ENCODE peak calls at places on chromosomes 2 and 18, in eight cellular contexts. One of them, this sample, is unnamed.

GRCh38 chr2:232525796-232526195 is at the start of gene CHRND:
- DNase-seq in activated CD8-positive, alpha-beta memory T cell treated with anti-CD3 and anti-CD28 coated beads for 4 hours: no peak
- DNase-seq in CD4-positive, alpha-beta T cell: no peak
- DNase-seq in A172: no peak
- DNase-seq in IMR-90: no peak
- DNase-seq in EL: no peak
- DNase-seq in AML-193: no peak
- DNase-seq in fibroblast of lung: no peak
- DNase-seq in this sample: no peak

GRCh38 chr2:239715606-239716005 is 309.5 kb downstream of the NDUFA10 start:
- DNase-seq in EL: no peak
- DNase-seq in CD4-positive, alpha-beta T cell: no peak
- DNase-seq in activated CD8-positive, alpha-beta memory T cell treated with anti-CD3 and anti-CD28 coated beads for 4 hours: no peak
- DNase-seq in IMR-90: no peak
- DNase-seq in fibroblast of lung: no peak
- DNase-seq in A172: no peak
- DNase-seq in AML-193: no peak
- DNase-seq in this sample: no peak

GRCh38 chr2:236081171-236081570 is 87.0 kb downstream of the GBX2 start:
- DNase-seq in EL: no peak
- DNase-seq in AML-193: no peak
- DNase-seq in fibroblast of lung: peak
- DNase-seq in activated CD8-positive, alpha-beta memory T cell treated with anti-CD3 and anti-CD28 coated beads for 4 hours: no peak
- DNase-seq in A172: peak
- DNase-seq in CD4-positive, alpha-beta T cell: no peak
- DNase-seq in IMR-90: no peak
- DNase-seq in this sample: no peak

GRCh38 chr2:121648611-121649401 is 456 bp downstream of the CLASP1 start:
- DNase-seq in activated CD8-positive, alpha-beta memory T cell treated with anti-CD3 and anti-CD28 coated beads for 4 hours: peak
- DNase-seq in AML-193: peak
- DNase-seq in IMR-90: peak
- DNase-seq in EL: peak
- DNase-seq in fibroblast of lung: peak
- DNase-seq in CD4-positive, alpha-beta T cell: peak
- DNase-seq in A172: peak
- DNase-seq in this sample: peak

GRCh38 chr2:178301595-178302324 is 107.4 kb downstream of the OSBPL6 start:
- DNase-seq in IMR-90: no peak
- DNase-seq in EL: no peak
- DNase-seq in AML-193: no peak
- DNase-seq in activated CD8-positive, alpha-beta memory T cell treated with anti-CD3 and anti-CD28 coated beads for 4 hours: no peak
- DNase-seq in fibroblast of lung: no peak
- DNase-seq in CD4-positive, alpha-beta T cell: no peak
- DNase-seq in A172: no peak
- DNase-seq in this sample: no peak

GRCh38 chr2:18762667-18763066 is 173.3 kb upstream of the NT5C1B start:
- DNase-seq in CD4-positive, alpha-beta T cell: no peak
- DNase-seq in EL: no peak
- DNase-seq in A172: no peak
- DNase-seq in IMR-90: peak
- DNase-seq in activated CD8-positive, alpha-beta memory T cell treated with anti-CD3 and anti-CD28 coated beads for 4 hours: no peak
- DNase-seq in AML-193: no peak
- DNase-seq in fibroblast of lung: peak
- DNase-seq in this sample: no peak

GRCh38 chr2:240509667-240510512 is 47.9 kb downstream of the ANKMY1 start:
- DNase-seq in CD4-positive, alpha-beta T cell: no peak
- DNase-seq in fibroblast of lung: no peak
- DNase-seq in activated CD8-positive, alpha-beta memory T cell treated with anti-CD3 and anti-CD28 coated beads for 4 hours: no peak
- DNase-seq in A172: no peak
- DNase-seq in AML-193: no peak
- DNase-seq in IMR-90: no peak
- DNase-seq in EL: no peak
- DNase-seq in this sample: no peak

GRCh38 chr2:174336403-174337336 is 1.9 kb downstream of the SP9 start:
- DNase-seq in AML-193: no peak
- DNase-seq in activated CD8-positive, alpha-beta memory T cell treated with anti-CD3 and anti-CD28 coated beads for 4 hours: no peak
- DNase-seq in EL: peak
- DNase-seq in A172: no peak
- DNase-seq in fibroblast of lung: no peak
- DNase-seq in CD4-positive, alpha-beta T cell: no peak
- DNase-seq in IMR-90: no peak
- DNase-seq in this sample: peak

GRCh38 chr2:119218478-119219064 is 5.1 kb upstream of the STEAP3 start:
- DNase-seq in EL: peak
- DNase-seq in A172: peak
- DNase-seq in CD4-positive, alpha-beta T cell: no peak
- DNase-seq in fibroblast of lung: peak
- DNase-seq in AML-193: no peak
- DNase-seq in IMR-90: peak
- DNase-seq in activated CD8-positive, alpha-beta memory T cell treated with anti-CD3 and anti-CD28 coated beads for 4 hours: no peak
- DNase-seq in this sample: no peak

GRCh38 chr2:37616674-37616999 is 54.8 kb downstream of the CDC42EP3 start:
- DNase-seq in activated CD8-positive, alpha-beta memory T cell treated with anti-CD3 and anti-CD28 coated beads for 4 hours: no peak
- DNase-seq in AML-193: no peak
- DNase-seq in CD4-positive, alpha-beta T cell: no peak
- DNase-seq in IMR-90: peak
- DNase-seq in fibroblast of lung: peak
- DNase-seq in EL: no peak
- DNase-seq in A172: peak
- DNase-seq in this sample: no peak

GRCh38 chr2:12882393-12882792 is 165.7 kb downstream of the TRIB2 start:
- DNase-seq in activated CD8-positive, alpha-beta memory T cell treated with anti-CD3 and anti-CD28 coated beads for 4 hours: no peak
- DNase-seq in fibroblast of lung: no peak
- DNase-seq in A172: no peak
- DNase-seq in IMR-90: no peak
- DNase-seq in CD4-positive, alpha-beta T cell: no peak
- DNase-seq in AML-193: no peak
- DNase-seq in EL: no peak
- DNase-seq in this sample: no peak

GRCh38 chr2:21779786-21780185 is 656.0 kb downstream of the TDRD15 start:
- DNase-seq in A172: no peak
- DNase-seq in CD4-positive, alpha-beta T cell: no peak
- DNase-seq in activated CD8-positive, alpha-beta memory T cell treated with anti-CD3 and anti-CD28 coated beads for 4 hours: no peak
- DNase-seq in EL: peak
- DNase-seq in fibroblast of lung: no peak
- DNase-seq in AML-193: no peak
- DNase-seq in IMR-90: peak
- DNase-seq in this sample: no peak

GRCh38 chr2:1727796-1728474 is 16.4 kb downstream of the PXDN start:
- DNase-seq in AML-193: no peak
- DNase-seq in fibroblast of lung: no peak
- DNase-seq in A172: no peak
- DNase-seq in activated CD8-positive, alpha-beta memory T cell treated with anti-CD3 and anti-CD28 coated beads for 4 hours: no peak
- DNase-seq in CD4-positive, alpha-beta T cell: no peak
- DNase-seq in IMR-90: no peak
- DNase-seq in EL: no peak
- DNase-seq in this sample: no peak

GRCh38 chr2:86468162-86469033 is 27.2 kb downstream of the KDM3A start:
- DNase-seq in CD4-positive, alpha-beta T cell: no peak
- DNase-seq in IMR-90: no peak
- DNase-seq in AML-193: no peak
- DNase-seq in fibroblast of lung: no peak
- DNase-seq in A172: no peak
- DNase-seq in activated CD8-positive, alpha-beta memory T cell treated with anti-CD3 and anti-CD28 coated beads for 4 hours: no peak
- DNase-seq in EL: no peak
- DNase-seq in this sample: no peak

GRCh38 chr2:74424139-74424992 is 2.8 kb downstream of the WDR54 start:
- DNase-seq in CD4-positive, alpha-beta T cell: no peak
- DNase-seq in AML-193: no peak
- DNase-seq in EL: no peak
- DNase-seq in fibroblast of lung: no peak
- DNase-seq in activated CD8-positive, alpha-beta memory T cell treated with anti-CD3 and anti-CD28 coated beads for 4 hours: no peak
- DNase-seq in A172: no peak
- DNase-seq in IMR-90: no peak
- DNase-seq in this sample: no peak

GRCh38 chr2:139142252-139142651 is 362.1 kb upstream of the NXPH2 start:
- DNase-seq in EL: no peak
- DNase-seq in CD4-positive, alpha-beta T cell: no peak
- DNase-seq in A172: peak
- DNase-seq in fibroblast of lung: peak
- DNase-seq in activated CD8-positive, alpha-beta memory T cell treated with anti-CD3 and anti-CD28 coated beads for 4 hours: no peak
- DNase-seq in IMR-90: peak
- DNase-seq in AML-193: no peak
- DNase-seq in this sample: no peak

GRCh38 chr2:1321297-1321696 is 92.0 kb upstream of the TPO start:
- DNase-seq in A172: no peak
- DNase-seq in EL: no peak
- DNase-seq in fibroblast of lung: no peak
- DNase-seq in IMR-90: no peak
- DNase-seq in AML-193: no peak
- DNase-seq in activated CD8-positive, alpha-beta memory T cell treated with anti-CD3 and anti-CD28 coated beads for 4 hours: no peak
- DNase-seq in CD4-positive, alpha-beta T cell: no peak
- DNase-seq in this sample: no peak

GRCh38 chr18:57811477-57812125 is 8.5 kb upstream of the ATP8B1 start:
- DNase-seq in A172: no peak
- DNase-seq in AML-193: no peak
- DNase-seq in fibroblast of lung: peak
- DNase-seq in CD4-positive, alpha-beta T cell: no peak
- DNase-seq in EL: peak
- DNase-seq in IMR-90: peak
- DNase-seq in activated CD8-positive, alpha-beta memory T cell treated with anti-CD3 and anti-CD28 coated beads for 4 hours: no peak
- DNase-seq in this sample: no peak

GRCh38 chr2:187783446-187783845 is 229.2 kb upstream of the TFPI start:
- DNase-seq in EL: peak
- DNase-seq in A172: no peak
- DNase-seq in CD4-positive, alpha-beta T cell: no peak
- DNase-seq in AML-193: no peak
- DNase-seq in fibroblast of lung: no peak
- DNase-seq in activated CD8-positive, alpha-beta memory T cell treated with anti-CD3 and anti-CD28 coated beads for 4 hours: no peak
- DNase-seq in IMR-90: no peak
- DNase-seq in this sample: no peak

GRCh38 chr2:15800489-15801329 is 139.6 kb upstream of the MYCN start:
- DNase-seq in CD4-positive, alpha-beta T cell: no peak
- DNase-seq in activated CD8-positive, alpha-beta memory T cell treated with anti-CD3 and anti-CD28 coated beads for 4 hours: no peak
- DNase-seq in fibroblast of lung: no peak
- DNase-seq in EL: no peak
- DNase-seq in IMR-90: no peak
- DNase-seq in A172: no peak
- DNase-seq in AML-193: no peak
- DNase-seq in this sample: no peak

GRCh38 chr18:47397671-47398319 is 146.3 kb upstream of the SKOR2 start:
- DNase-seq in AML-193: peak
- DNase-seq in CD4-positive, alpha-beta T cell: no peak
- DNase-seq in activated CD8-positive, alpha-beta memory T cell treated with anti-CD3 and anti-CD28 coated beads for 4 hours: no peak
- DNase-seq in EL: no peak
- DNase-seq in IMR-90: no peak
- DNase-seq in A172: no peak
- DNase-seq in fibroblast of lung: no peak
- DNase-seq in this sample: no peak

GRCh38 chr2:112121682-112122254 is 16.4 kb upstream of the FBLN7 start:
- DNase-seq in A172: peak
- DNase-seq in EL: peak
- DNase-seq in IMR-90: peak
- DNase-seq in AML-193: peak
- DNase-seq in fibroblast of lung: peak
- DNase-seq in CD4-positive, alpha-beta T cell: peak
- DNase-seq in activated CD8-positive, alpha-beta memory T cell treated with anti-CD3 and anti-CD28 coated beads for 4 hours: no peak
- DNase-seq in this sample: peak

GRCh38 chr2:189791338-189792042 is 7.2 kb downstream of the PMS1 start:
- DNase-seq in IMR-90: no peak
- DNase-seq in activated CD8-positive, alpha-beta memory T cell treated with anti-CD3 and anti-CD28 coated beads for 4 hours: no peak
- DNase-seq in CD4-positive, alpha-beta T cell: no peak
- DNase-seq in EL: no peak
- DNase-seq in A172: no peak
- DNase-seq in AML-193: no peak
- DNase-seq in fibroblast of lung: no peak
- DNase-seq in this sample: no peak

GRCh38 chr2:8412082-8412481 is 269.8 kb upstream of the ID2 start:
- DNase-seq in CD4-positive, alpha-beta T cell: no peak
- DNase-seq in fibroblast of lung: peak
- DNase-seq in EL: no peak
- DNase-seq in A172: no peak
- DNase-seq in IMR-90: no peak
- DNase-seq in activated CD8-positive, alpha-beta memory T cell treated with anti-CD3 and anti-CD28 coated beads for 4 hours: no peak
- DNase-seq in AML-193: no peak
- DNase-seq in this sample: no peak

GRCh38 chr2:35468271-35468670 is 887.3 kb upstream of the CRIM1 start:
- DNase-seq in EL: peak
- DNase-seq in IMR-90: no peak
- DNase-seq in AML-193: no peak
- DNase-seq in A172: peak
- DNase-seq in CD4-positive, alpha-beta T cell: no peak
- DNase-seq in fibroblast of lung: peak
- DNase-seq in activated CD8-positive, alpha-beta memory T cell treated with anti-CD3 and anti-CD28 coated beads for 4 hours: no peak
- DNase-seq in this sample: no peak

GRCh38 chr2:70959851-70960832 is 18.3 kb upstream of the ANKRD53 start:
- DNase-seq in CD4-positive, alpha-beta T cell: no peak
- DNase-seq in IMR-90: no peak
- DNase-seq in EL: no peak
- DNase-seq in fibroblast of lung: no peak
- DNase-seq in activated CD8-positive, alpha-beta memory T cell treated with anti-CD3 and anti-CD28 coated beads for 4 hours: no peak
- DNase-seq in AML-193: no peak
- DNase-seq in A172: no peak
- DNase-seq in this sample: no peak

GRCh38 chr2:120862254-120863172 is 126.8 kb downstream of the GLI2 start:
- DNase-seq in IMR-90: no peak
- DNase-seq in AML-193: no peak
- DNase-seq in fibroblast of lung: no peak
- DNase-seq in EL: no peak
- DNase-seq in activated CD8-positive, alpha-beta memory T cell treated with anti-CD3 and anti-CD28 coated beads for 4 hours: no peak
- DNase-seq in A172: no peak
- DNase-seq in CD4-positive, alpha-beta T cell: no peak
- DNase-seq in this sample: no peak

GRCh38 chr2:62152000-62152399 is 43.9 kb upstream of the B3GNT2 start:
- DNase-seq in A172: peak
- DNase-seq in activated CD8-positive, alpha-beta memory T cell treated with anti-CD3 and anti-CD28 coated beads for 4 hours: no peak
- DNase-seq in fibroblast of lung: peak
- DNase-seq in IMR-90: peak
- DNase-seq in AML-193: no peak
- DNase-seq in EL: peak
- DNase-seq in CD4-positive, alpha-beta T cell: no peak
- DNase-seq in this sample: no peak

GRCh38 chr18:24398515-24398914 is 891 bp upstream of the OSBPL1A start:
- DNase-seq in A172: peak
- DNase-seq in CD4-positive, alpha-beta T cell: no peak
- DNase-seq in IMR-90: peak
- DNase-seq in EL: peak
- DNase-seq in fibroblast of lung: peak
- DNase-seq in AML-193: no peak
- DNase-seq in activated CD8-positive, alpha-beta memory T cell treated with anti-CD3 and anti-CD28 coated beads for 4 hours: no peak
- DNase-seq in this sample: no peak

GRCh38 chr2:172437419-172438063 is 10.2 kb downstream of the ITGA6 start:
- DNase-seq in AML-193: no peak
- DNase-seq in EL: no peak
- DNase-seq in CD4-positive, alpha-beta T cell: no peak
- DNase-seq in fibroblast of lung: no peak
- DNase-seq in A172: no peak
- DNase-seq in activated CD8-positive, alpha-beta memory T cell treated with anti-CD3 and anti-CD28 coated beads for 4 hours: no peak
- DNase-seq in IMR-90: no peak
- DNase-seq in this sample: peak

GRCh38 chr2:45643543-45644542 is 7.6 kb upstream of the PRKCE start:
- DNase-seq in EL: peak
- DNase-seq in IMR-90: peak
- DNase-seq in fibroblast of lung: peak
- DNase-seq in AML-193: peak
- DNase-seq in A172: peak
- DNase-seq in activated CD8-positive, alpha-beta memory T cell treated with anti-CD3 and anti-CD28 coated beads for 4 hours: peak
- DNase-seq in CD4-positive, alpha-beta T cell: peak
- DNase-seq in this sample: peak

GRCh38 chr18:46559946-46560670 is 96.9 kb downstream of the LOXHD1 start:
- DNase-seq in activated CD8-positive, alpha-beta memory T cell treated with anti-CD3 and anti-CD28 coated beads for 4 hours: no peak
- DNase-seq in CD4-positive, alpha-beta T cell: no peak
- DNase-seq in IMR-90: no peak
- DNase-seq in fibroblast of lung: no peak
- DNase-seq in EL: no peak
- DNase-seq in AML-193: no peak
- DNase-seq in A172: no peak
- DNase-seq in this sample: no peak